ENCODE peak calls at places on chromosome 15, in four cellular contexts. One of them, this sample, is unnamed.

GRCh38 chr15:99998661-99999101 is 265.4 kb upstream of the LYSMD4 start:
- DNase-seq in MV-4-11: no peak
- DNase-seq in skeletal muscle cell: no peak
- DNase-seq in NCI-H2029 treated with DMSO at 0.1 percent for 48 hours: no peak
- DNase-seq in this sample: no peak

GRCh38 chr15:57692709-57693108 is 13.8 kb upstream of the POLR2M start:
- DNase-seq in MV-4-11: no peak
- DNase-seq in skeletal muscle cell: peak; percentile 47
- DNase-seq in NCI-H2029 treated with DMSO at 0.1 percent for 48 hours: no peak
- DNase-seq in this sample: no peak

GRCh38 chr15:87722941-87723691 is 533.4 kb downstream of the NTRK3 start:
- DNase-seq in MV-4-11: no peak
- DNase-seq in skeletal muscle cell: no peak
- DNase-seq in NCI-H2029 treated with DMSO at 0.1 percent for 48 hours: peak; percentile 62
- DNase-seq in this sample: peak; percentile 65

GRCh38 chr15:32877201-32877600 is 159.4 kb downstream of the GREM1 start:
- DNase-seq in MV-4-11: no peak
- DNase-seq in skeletal muscle cell: no peak
- DNase-seq in NCI-H2029 treated with DMSO at 0.1 percent for 48 hours: no peak
- DNase-seq in this sample: no peak

GRCh38 chr15:67444100-67444499 is 76.8 kb upstream of the C15orf61 start:
- DNase-seq in MV-4-11: no peak
- DNase-seq in skeletal muscle cell: no peak
- DNase-seq in NCI-H2029 treated with DMSO at 0.1 percent for 48 hours: no peak
- DNase-seq in this sample: no peak

GRCh38 chr15:29128671-29129070 is 141.0 kb downstream of the NSMCE3 start:
- DNase-seq in MV-4-11: no peak
- DNase-seq in skeletal muscle cell: no peak
- DNase-seq in NCI-H2029 treated with DMSO at 0.1 percent for 48 hours: no peak
- DNase-seq in this sample: no peak

GRCh38 chr15:38059665-38060064 is 125.2 kb downstream of the TMCO5A start:
- DNase-seq in MV-4-11: no peak
- DNase-seq in skeletal muscle cell: peak; percentile 39
- DNase-seq in NCI-H2029 treated with DMSO at 0.1 percent for 48 hours: no peak
- DNase-seq in this sample: no peak

GRCh38 chr15:51647128-51647562 is 24.6 kb upstream of the DMXL2 start:
- DNase-seq in MV-4-11: peak; percentile 97
- DNase-seq in skeletal muscle cell: peak; percentile 13
- DNase-seq in NCI-H2029 treated with DMSO at 0.1 percent for 48 hours: no peak
- DNase-seq in this sample: peak; percentile 3

GRCh38 chr15:101358895-101359294 is 63.8 kb upstream of the SNRPA1 start:
- DNase-seq in MV-4-11: no peak
- DNase-seq in skeletal muscle cell: no peak
- DNase-seq in NCI-H2029 treated with DMSO at 0.1 percent for 48 hours: no peak
- DNase-seq in this sample: no peak

GRCh38 chr15:35693887-35694286 is 147.9 kb upstream of the DPH6 start:
- DNase-seq in MV-4-11: no peak
- DNase-seq in skeletal muscle cell: no peak
- DNase-seq in NCI-H2029 treated with DMSO at 0.1 percent for 48 hours: no peak
- DNase-seq in this sample: no peak

GRCh38 chr15:79522656-79523055 is 90.5 kb downstream of the MINAR1 start:
- DNase-seq in MV-4-11: no peak
- DNase-seq in skeletal muscle cell: no peak
- DNase-seq in NCI-H2029 treated with DMSO at 0.1 percent for 48 hours: no peak
- DNase-seq in this sample: no peak

GRCh38 chr15:70584441-70584837 is 178.9 kb downstream of the UACA start:
- DNase-seq in MV-4-11: no peak
- DNase-seq in skeletal muscle cell: no peak
- DNase-seq in NCI-H2029 treated with DMSO at 0.1 percent for 48 hours: no peak
- DNase-seq in this sample: no peak

GRCh38 chr15:33405096-33405495 is 94.3 kb downstream of the RYR3 start:
- DNase-seq in MV-4-11: no peak
- DNase-seq in skeletal muscle cell: no peak
- DNase-seq in NCI-H2029 treated with DMSO at 0.1 percent for 48 hours: no peak
- DNase-seq in this sample: no peak

GRCh38 chr15:48855501-48856440 is 22.2 kb upstream of the EID1 start:
- DNase-seq in MV-4-11: no peak
- DNase-seq in skeletal muscle cell: peak; percentile 41
- DNase-seq in NCI-H2029 treated with DMSO at 0.1 percent for 48 hours: no peak
- DNase-seq in this sample: no peak